ENCODE peak calls at places on chromosomes 2 and 18, in ten cellular contexts. B is right lobe of liver, H is left ventricle myocardium inferior, M is heart left ventricle, F is body of pancreas, S is endodermal cell, R is kidney epithelial cell, T is left lung, W is BJ, Y is mucosa of descending colon. N is an unnamed sample. For H3K36me3, the result is how much of the 10 kb centered on the place peaks cover.

GRCh38 chr2:173802518-173802917 is 162.7 kb downstream of the SP3 start:
- DNase-seq in M (no peak), H (no peak), W (no peak), S (no peak), T (no peak), Y (no peak), R (no peak), F (no peak), B (no peak), N (no peak)

GRCh38 chr2:1993711-1994682 is 249.7 kb upstream of the PXDN start:
- DNase-seq in Y (no peak), R (peak), M (no peak), F (no peak), W (peak), T (no peak), H (no peak), B (peak), S (peak), N (no peak)

GRCh38 chr2:23465982-23466381 is 81.0 kb downstream of the KLHL29 start:
- DNase-seq in B (no peak), R (no peak), Y (no peak), H (no peak), S (no peak), F (no peak), T (no peak), M (no peak), W (no peak), N (no peak)

GRCh38 chr2:201235865-201236811 is 24.2 kb upstream of the CASP8 start:
- DNase-seq in S (peak), B (peak), R (no peak), H (peak), M (peak), W (no peak), T (no peak), Y (no peak), F (peak), N (peak)

GRCh38 chr2:145091967-145092366 is 572.0 kb upstream of the ZEB2 start:
- DNase-seq in H (no peak), S (no peak), W (no peak), B (no peak), M (no peak), F (no peak), T (no peak), Y (no peak), R (no peak), N (no peak)

GRCh38 chr2:157785200-157785599 is 90.9 kb downstream of the ACVR1 start:
- DNase-seq in Y (no peak), S (no peak), B (peak), H (no peak), M (no peak), R (no peak), T (no peak), F (peak), W (no peak), N (no peak)

GRCh38 chr2:1730047-1730937 is 14.0 kb downstream of the PXDN start:
- DNase-seq in F (no peak), T (peak), B (peak), H (peak), Y (peak), W (peak), M (no peak), S (peak), R (no peak), N (peak)

GRCh38 chr2:73700111-73700510 is 37.0 kb downstream of the TPRKB start:
- DNase-seq in M (no peak), S (no peak), F (peak), W (no peak), B (peak), H (no peak), R (no peak), T (no peak), Y (no peak), N (no peak)

GRCh38 chr2:96409543-96410184 is 74.1 kb downstream of the NCAPH start:
- DNase-seq in W (no peak), M (peak), R (no peak), B (no peak), F (peak), Y (no peak), T (peak), S (no peak), H (peak), N (no peak)

GRCh38 chr2:15805206-15805605 is 135.1 kb upstream of the MYCN start:
- DNase-seq in B (no peak), W (no peak), H (no peak), M (no peak), S (no peak), F (no peak), R (no peak), T (no peak), Y (no peak), N (no peak)

GRCh38 chr2:191824403-191824802 is 22.5 kb downstream of the CAVIN2 start:
- DNase-seq in W (no peak), M (no peak), T (no peak), H (no peak), F (no peak), S (no peak), R (no peak), Y (no peak), B (no peak), N (no peak)

GRCh38 chr18:49778826-49779465 is 34.4 kb downstream of the ACAA2 start:
- DNase-seq in H (no peak), S (peak), T (no peak), B (no peak), F (no peak), W (no peak), Y (no peak), M (no peak), R (no peak), N (no peak)

GRCh38 chr2:230668184-230668938 is 44.3 kb upstream of the CAB39 start:
- DNase-seq in T (peak), R (no peak), H (peak), S (peak), F (no peak), M (peak), B (no peak), Y (no peak), W (no peak), N (no peak)

GRCh38 chr2:73009177-73009839 is 62.2 kb downstream of the SFXN5 start:
- DNase-seq in Y (no peak), W (no peak), B (peak), H (no peak), M (no peak), F (no peak), T (no peak), S (peak), R (no peak), N (peak)

GRCh38 chr2:107303964-107304363 is 418.0 kb upstream of the ST6GAL2 start:
- DNase-seq in Y (no peak), W (no peak), F (no peak), T (no peak), S (no peak), B (no peak), M (no peak), R (peak), H (no peak), N (no peak)

GRCh38 chr2:45192991-45193390 is 183.7 kb upstream of the SIX2 start:
- DNase-seq in H (no peak), R (no peak), Y (no peak), T (no peak), B (no peak), M (no peak), F (no peak), S (no peak), W (no peak), N (no peak)

GRCh38 chr2:67790622-67791021 is 272.2 kb downstream of the C1D start:
- DNase-seq in F (no peak), M (no peak), Y (no peak), R (peak), T (no peak), B (no peak), H (no peak), W (peak), S (no peak), N (no peak)

GRCh38 chr2:111930875-111931274 is 32.5 kb downstream of the MERTK start:
- DNase-seq in B (no peak), S (no peak), T (no peak), Y (no peak), H (no peak), R (peak), F (no peak), W (no peak), M (no peak), N (no peak)

DNA sequence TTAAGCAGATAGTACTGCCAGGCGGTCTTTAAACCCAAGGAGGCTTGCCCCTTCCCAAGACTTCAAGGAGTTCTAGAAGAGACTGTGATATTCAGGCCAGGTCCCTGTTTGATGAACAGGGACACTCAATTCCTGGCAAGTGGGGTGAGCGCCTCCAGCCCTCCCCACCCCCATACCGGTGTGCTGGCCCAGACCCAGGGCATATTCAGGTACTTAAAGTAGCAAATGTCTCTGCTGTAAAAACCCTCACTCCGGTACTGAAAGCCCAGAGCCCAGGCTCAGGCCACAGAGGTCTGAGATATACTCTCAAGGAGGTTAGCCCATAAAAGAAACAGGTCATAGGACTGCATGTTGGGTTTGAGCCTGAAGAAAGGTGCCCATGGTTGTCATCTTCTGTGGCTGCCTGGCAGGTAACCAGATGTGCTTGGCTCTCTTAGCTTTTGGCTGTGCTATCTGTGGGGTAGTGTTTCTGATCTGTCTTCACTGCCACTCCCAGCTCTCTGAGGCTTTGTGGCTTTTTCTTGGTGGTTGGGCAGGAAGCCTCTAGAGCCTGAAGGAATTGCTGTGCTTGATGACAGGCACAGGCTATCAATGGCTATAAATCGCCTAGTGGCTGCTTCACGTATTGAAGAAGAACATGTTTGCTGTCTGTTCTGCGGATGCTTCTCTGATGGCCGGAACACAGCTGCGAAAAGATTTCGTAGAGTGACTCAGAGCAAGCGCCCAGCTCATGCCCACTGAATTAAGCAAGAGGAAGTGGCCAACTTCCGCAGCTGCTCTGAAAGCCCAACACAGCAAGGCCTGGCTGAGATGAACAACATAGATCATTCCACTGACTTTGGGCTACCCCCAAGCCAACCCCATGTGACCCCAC is 63.3 kb upstream of the ALPP start:
- DNase-seq in B (peak), F (peak), R (peak), S (no peak), M (peak), H (peak), W (peak), T (peak), Y (no peak), N (peak)
- TF ChIP-seq CTCF in B (no peak), F (no peak), R (no peak), S (peak), M (no peak), H (peak), W (peak), T (no peak), Y (no peak), N (no peak)

GRCh38 chr18:39051013-39051412 is 1485.4 kb upstream of the CELF4 start:
- DNase-seq in H (no peak), M (no peak), T (no peak), W (no peak), S (no peak), F (no peak), R (peak), B (no peak), Y (no peak), N (no peak)
- H3K36me3 ChIP-seq in H (under half), M (under half), T (under half), W (under half), S (under half), F (under half), R (under half), B (under half), Y (under half), N (under half)

DNA sequence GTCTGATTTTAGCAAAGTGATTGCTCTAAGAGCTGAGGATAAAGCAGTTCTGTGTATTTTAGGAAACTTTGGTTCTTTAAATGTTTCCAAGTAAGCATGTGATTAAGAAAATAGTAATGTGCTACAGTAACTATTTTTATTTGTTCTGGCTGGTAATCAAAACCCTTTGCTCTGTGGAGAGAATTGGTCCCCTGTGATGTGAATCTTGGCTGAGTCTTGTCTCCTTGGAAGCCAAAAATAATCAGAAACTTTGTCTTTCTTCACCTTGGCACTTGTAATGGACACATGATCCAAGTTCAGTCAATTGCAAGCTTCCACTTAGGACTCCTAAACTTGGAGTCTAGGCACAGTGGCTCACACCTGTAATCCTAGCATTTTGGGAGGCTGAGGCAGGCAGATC is 422.7 kb upstream of the CDH20 start:
- DNase-seq in Y (no peak), S (no peak), W (no peak), H (no peak), R (no peak), M (no peak), T (no peak), B (no peak), F (no peak), N (no peak)
- TF ChIP-seq CTCF in Y (no peak), S (no peak), W (no peak), H (no peak), R (no peak), M (no peak), T (no peak), B (no peak), F (no peak), N (no peak)

GRCh38 chr2:127515383-127515915 is 10.8 kb downstream of the IWS1 start:
- DNase-seq in R (no peak), M (no peak), H (no peak), T (no peak), S (no peak), B (no peak), W (no peak), Y (no peak), F (no peak), N (no peak)
- H3K36me3 ChIP-seq in R (under half), M (under half), H (under half), T (under half), S (half or more), B (under half), W (under half), Y (under half), F (under half), N (under half)

GRCh38 chr2:86160156-86160952 is 34.9 kb downstream of the IMMT start:
- DNase-seq in S (no peak), M (no peak), H (no peak), B (no peak), W (no peak), R (no peak), Y (no peak), F (no peak), T (no peak), N (no peak)
- TF ChIP-seq CTCF in S (no peak), M (no peak), H (no peak), B (no peak), W (no peak), R (no peak), Y (no peak), F (no peak), T (no peak), N (no peak)

DNA sequence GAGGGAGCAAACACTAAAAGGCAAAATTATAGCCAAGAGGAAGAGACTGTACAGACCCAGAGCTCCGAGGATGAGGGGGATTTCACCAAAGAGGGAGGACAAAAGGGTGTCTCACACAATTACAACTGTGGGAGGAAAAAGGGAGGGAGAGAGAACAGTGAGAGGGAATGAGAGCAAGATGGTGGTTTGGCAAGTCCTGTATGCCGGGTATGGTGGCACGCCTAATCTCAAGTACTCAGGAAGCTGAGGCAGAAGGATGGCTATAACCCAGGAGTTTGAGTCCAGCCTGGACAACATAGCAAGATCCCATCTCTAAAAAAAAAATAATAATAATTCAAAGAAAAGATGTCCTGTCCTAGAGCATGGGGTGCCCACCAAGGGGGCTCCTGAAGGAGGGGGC is 34.3 kb downstream of the NPC1 start:
- DNase-seq in Y (no peak), M (no peak), T (no peak), B (no peak), F (no peak), R (no peak), W (no peak), H (no peak), S (no peak), N (no peak)
- H3K36me3 ChIP-seq in Y (under half), M (half or more), T (under half), B (under half), F (under half), R (under half), W (under half), H (half or more), S (half or more), N (half or more)

GRCh38 chr2:217790195-217790594 is 212.6 kb downstream of the TNS1 start:
- DNase-seq in M (peak), H (no peak), F (no peak), S (peak), T (no peak), B (no peak), R (no peak), Y (no peak), W (no peak), N (no peak)

GRCh38 chr2:217790681-217791392 is 212.0 kb downstream of the TNS1 start:
- DNase-seq in F (no peak), B (no peak), W (peak), R (no peak), H (no peak), T (no peak), M (peak), S (peak), Y (no peak), N (no peak)

GRCh38 chr2:217788669-217789002 is 214.2 kb downstream of the TNS1 start:
- DNase-seq in M (peak), W (no peak), H (no peak), B (no peak), F (no peak), Y (no peak), S (peak), R (no peak), T (no peak), N (no peak)

GRCh38 chr2:217789736-217790181 is 213.0 kb downstream of the TNS1 start:
- DNase-seq in H (no peak), W (no peak), Y (no peak), R (no peak), M (peak), B (no peak), T (no peak), F (no peak), S (no peak), N (no peak)

DNA sequence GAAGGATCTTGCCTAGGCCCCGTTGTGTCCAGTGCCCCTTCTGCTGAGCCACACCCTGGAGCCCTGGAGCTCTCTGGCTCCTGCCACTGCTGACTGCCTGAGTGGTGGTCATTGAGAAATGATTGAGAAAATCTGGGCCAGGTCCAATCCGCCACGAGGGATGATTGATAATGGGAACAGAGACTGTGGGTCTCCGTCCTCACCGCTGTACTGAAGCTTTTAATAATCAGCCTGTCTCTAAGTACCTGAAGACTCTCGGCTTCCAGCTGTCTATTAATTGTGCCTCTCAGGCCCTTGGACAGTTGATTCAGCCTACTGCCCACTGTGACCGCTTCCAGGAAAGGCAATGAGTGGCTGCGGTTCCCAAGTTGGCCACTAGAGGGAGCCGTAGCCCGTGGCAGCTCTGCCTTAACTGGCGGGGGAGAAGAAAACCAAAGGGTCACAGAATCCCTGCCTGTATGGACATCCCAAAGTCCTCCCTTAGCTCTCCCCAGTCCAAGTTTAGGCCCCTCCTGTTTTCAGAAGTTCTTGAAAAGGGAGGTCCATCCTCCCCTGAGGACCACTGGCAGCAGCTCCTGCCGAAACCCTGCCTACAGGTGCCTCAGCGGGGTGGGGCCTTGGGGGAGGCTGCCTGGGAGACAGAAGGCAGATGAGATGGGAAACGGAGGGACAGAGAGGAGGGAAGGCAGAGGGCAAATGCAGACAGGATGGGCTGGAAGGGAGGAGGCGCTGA is 213.6 kb downstream of the TNS1 start:
- DNase-seq in T (peak), B (peak), H (peak), S (peak), F (peak), Y (peak), M (peak), R (no peak), W (no peak), N (peak)
- TF ChIP-seq CTCF in T (peak), B (peak), H (peak), S (peak), F (peak), Y (peak), M (peak), R (peak), W (peak), N (peak)

GRCh38 chr2:178204987-178205386 is 10.7 kb downstream of the OSBPL6 start:
- DNase-seq in F (no peak), T (no peak), R (no peak), B (no peak), Y (no peak), H (no peak), M (no peak), W (no peak), S (no peak), N (no peak)

GRCh38 chr2:178202927-178203326 is 8.6 kb downstream of the OSBPL6 start:
- DNase-seq in T (no peak), S (no peak), F (no peak), M (no peak), R (no peak), B (no peak), Y (no peak), W (no peak), H (no peak), N (no peak)

GRCh38 chr2:178199334-178199733 is 5.0 kb downstream of the OSBPL6 start:
- DNase-seq in Y (no peak), F (no peak), M (no peak), S (no peak), B (no peak), R (no peak), T (no peak), W (no peak), H (no peak), N (no peak)

GRCh38 chr2:178197791-178198190 is 3.5 kb downstream of the OSBPL6 start:
- DNase-seq in Y (no peak), M (no peak), R (no peak), S (no peak), B (no peak), W (no peak), F (no peak), H (no peak), T (no peak), N (no peak)

GRCh38 chr2:178200331-178200730 is 6.0 kb downstream of the OSBPL6 start:
- DNase-seq in F (no peak), B (no peak), R (no peak), S (no peak), M (no peak), H (no peak), Y (no peak), W (no peak), T (no peak), N (no peak)
- H3K36me3 ChIP-seq in F (under half), B (under half), R (under half), S (under half), M (under half), H (under half), Y (under half), W (under half), T (under half), N (under half)

GRCh38 chr2:101519173-101519492 is 44.2 kb upstream of the RFX8 start:
- DNase-seq in F (no peak), W (no peak), Y (no peak), S (no peak), R (no peak), B (no peak), M (no peak), H (no peak), T (no peak), N (no peak)
- TF ChIP-seq CTCF in F (no peak), W (no peak), Y (no peak), S (no peak), R (no peak), B (no peak), M (no peak), H (no peak), T (no peak), N (no peak)